ENCODE peak calls at places on chromosomes 11 and 22, in five cellular contexts. One of them, this sample, is unnamed.

GRCh38 chr11:67271212-67271547 is 4.9 kb downstream of the GRK2 start:
- DNase-seq in GM12865: no peak
- DNase-seq in glutamatergic neuron: no peak
- DNase-seq in ascending aorta: peak; percentile 18
- DNase-seq in AG10803: no peak
- DNase-seq in this sample: no peak

GRCh38 chr11:67290801-67291200 is 1.7 kb downstream of the ANKRD13D start:
- DNase-seq in GM12865: no peak
- DNase-seq in glutamatergic neuron: no peak
- DNase-seq in ascending aorta: no peak
- DNase-seq in AG10803: peak; percentile 68
- DNase-seq in this sample: peak; percentile 36

GRCh38 chr22:29716814-29717213 is 3.0 kb upstream of the CABP7 start:
- DNase-seq in GM12865: peak; percentile 54
- DNase-seq in glutamatergic neuron: no peak
- DNase-seq in ascending aorta: no peak
- DNase-seq in AG10803: peak; percentile 65
- DNase-seq in this sample: peak; percentile 74

GRCh38 chr11:129698212-129698611 is 117.4 kb upstream of the TMEM45B start:
- DNase-seq in GM12865: no peak
- DNase-seq in glutamatergic neuron: no peak
- DNase-seq in ascending aorta: no peak
- DNase-seq in AG10803: no peak
- DNase-seq in this sample: no peak

GRCh38 chr22:40634119-40634903 is 2.2 kb downstream of the MRTFA start:
- DNase-seq in GM12865: no peak
- DNase-seq in glutamatergic neuron: no peak
- DNase-seq in ascending aorta: no peak
- DNase-seq in AG10803: peak; percentile 15
- DNase-seq in this sample: no peak

GRCh38 chr22:20807315-20807752 is 33.4 kb downstream of the SERPIND1 start:
- DNase-seq in GM12865: no peak
- DNase-seq in glutamatergic neuron: no peak
- DNase-seq in ascending aorta: peak; percentile 42
- DNase-seq in AG10803: peak; percentile 96
- DNase-seq in this sample: peak; percentile 27

GRCh38 chr11:95267814-95268213 is 36.8 kb upstream of the SESN3 start:
- DNase-seq in GM12865: no peak
- DNase-seq in glutamatergic neuron: no peak
- DNase-seq in ascending aorta: no peak
- DNase-seq in AG10803: no peak
- DNase-seq in this sample: no peak

GRCh38 chr11:17366491-17366890 is 14.9 kb downstream of the NCR3LG1 start:
- DNase-seq in GM12865: no peak
- DNase-seq in glutamatergic neuron: no peak
- DNase-seq in ascending aorta: no peak
- DNase-seq in AG10803: no peak
- DNase-seq in this sample: no peak

GRCh38 chr11:65329503-65329902 is 4.1 kb upstream of the DPF2 start:
- DNase-seq in GM12865: no peak
- DNase-seq in glutamatergic neuron: no peak
- DNase-seq in ascending aorta: no peak
- DNase-seq in AG10803: no peak
- DNase-seq in this sample: no peak

GRCh38 chr22:35140879-35141745 is 75.2 kb downstream of the ISX start:
- DNase-seq in GM12865: peak; percentile 83
- DNase-seq in glutamatergic neuron: no peak
- DNase-seq in ascending aorta: no peak
- DNase-seq in AG10803: no peak
- DNase-seq in this sample: no peak

GRCh38 chr11:58912124-58912523 is 27.2 kb upstream of the GLYATL1 start:
- DNase-seq in GM12865: no peak
- DNase-seq in glutamatergic neuron: no peak
- DNase-seq in ascending aorta: no peak
- DNase-seq in AG10803: no peak
- DNase-seq in this sample: no peak

GRCh38 chr11:120090411-120090810 is 47.5 kb downstream of the TRIM29 start:
- DNase-seq in GM12865: no peak
- DNase-seq in glutamatergic neuron: no peak
- DNase-seq in ascending aorta: no peak
- DNase-seq in AG10803: no peak
- DNase-seq in this sample: no peak

GRCh38 chr22:35688913-35689675 is 28.6 kb upstream of the APOL5 start:
- DNase-seq in GM12865: no peak
- DNase-seq in glutamatergic neuron: no peak
- DNase-seq in ascending aorta: no peak
- DNase-seq in AG10803: no peak
- DNase-seq in this sample: no peak

GRCh38 chr11:61955416-61956135 is 5.4 kb downstream of the BEST1 start:
- DNase-seq in GM12865: no peak
- DNase-seq in glutamatergic neuron: peak; percentile 46
- DNase-seq in ascending aorta: peak; percentile 65
- DNase-seq in AG10803: peak; percentile 21
- DNase-seq in this sample: no peak

GRCh38 chr22:31135706-31136105 is 4.6 kb downstream of the PLA2G3 start:
- DNase-seq in GM12865: no peak
- DNase-seq in glutamatergic neuron: no peak
- DNase-seq in ascending aorta: no peak
- DNase-seq in AG10803: no peak
- DNase-seq in this sample: no peak

GRCh38 chr11:65503923-65504670 is 5.3 kb downstream of the MALAT1 start:
- DNase-seq in GM12865: no peak
- DNase-seq in glutamatergic neuron: no peak
- DNase-seq in ascending aorta: no peak
- DNase-seq in AG10803: peak; percentile 71
- DNase-seq in this sample: no peak

GRCh38 chr11:70063555-70063954 is 14.6 kb upstream of the ANO1 start:
- DNase-seq in GM12865: no peak
- DNase-seq in glutamatergic neuron: no peak
- DNase-seq in ascending aorta: no peak
- DNase-seq in AG10803: no peak
- DNase-seq in this sample: no peak

GRCh38 chr22:50314455-50315288 is 7.2 kb upstream of the PLXNB2 start:
- DNase-seq in GM12865: peak; percentile 96
- DNase-seq in glutamatergic neuron: peak; percentile 21
- DNase-seq in ascending aorta: no peak
- DNase-seq in AG10803: no peak
- DNase-seq in this sample: no peak

GRCh38 chr11:132352497-132352896 is 982.1 kb downstream of the NTM start:
- DNase-seq in GM12865: no peak
- DNase-seq in glutamatergic neuron: no peak
- DNase-seq in ascending aorta: no peak
- DNase-seq in AG10803: no peak
- DNase-seq in this sample: no peak

GRCh38 chr11:114346709-114347141 is 50.5 kb downstream of the NNMT start:
- DNase-seq in GM12865: no peak
- DNase-seq in glutamatergic neuron: no peak
- DNase-seq in ascending aorta: no peak
- DNase-seq in AG10803: no peak
- DNase-seq in this sample: no peak

GRCh38 chr11:100739636-100740035 is 52.5 kb downstream of the ARHGAP42 start:
- DNase-seq in GM12865: no peak
- DNase-seq in glutamatergic neuron: no peak
- DNase-seq in ascending aorta: no peak
- DNase-seq in AG10803: peak; percentile 78
- DNase-seq in this sample: peak; percentile 90

GRCh38 chr22:44446483-44446882 is 51.5 kb downstream of the RTL6 start:
- DNase-seq in GM12865: no peak
- DNase-seq in glutamatergic neuron: no peak
- DNase-seq in ascending aorta: no peak
- DNase-seq in AG10803: no peak
- DNase-seq in this sample: no peak

GRCh38 chr11:72684236-72684912 is 10.2 kb upstream of the PDE2A start:
- DNase-seq in GM12865: peak; percentile 71
- DNase-seq in glutamatergic neuron: peak; percentile 81
- DNase-seq in ascending aorta: peak; percentile 79
- DNase-seq in AG10803: peak; percentile 60
- DNase-seq in this sample: no peak

GRCh38 chr11:46489668-46490560 is 98.3 kb upstream of the CHRM4 start:
- DNase-seq in GM12865: peak; percentile 74
- DNase-seq in glutamatergic neuron: peak; percentile 29
- DNase-seq in ascending aorta: no peak
- DNase-seq in AG10803: peak; percentile 43
- DNase-seq in this sample: peak; percentile 51

GRCh38 chr11:34266090-34266912 is 91.5 kb downstream of the ABTB2 start:
- DNase-seq in GM12865: no peak
- DNase-seq in glutamatergic neuron: no peak
- DNase-seq in ascending aorta: peak; percentile 83
- DNase-seq in AG10803: peak; percentile 95
- DNase-seq in this sample: peak; percentile 94

GRCh38 chr11:63212742-63213141 is 30.7 kb downstream of the SLC22A25 start:
- DNase-seq in GM12865: peak; percentile 13
- DNase-seq in glutamatergic neuron: no peak
- DNase-seq in ascending aorta: no peak
- DNase-seq in AG10803: peak; percentile 7
- DNase-seq in this sample: no peak

GRCh38 chr22:31248138-31248745 is 36.1 kb downstream of the LIMK2 start:
- DNase-seq in GM12865: no peak
- DNase-seq in glutamatergic neuron: peak; percentile 72
- DNase-seq in ascending aorta: peak; percentile 87
- DNase-seq in AG10803: peak; percentile 89
- DNase-seq in this sample: peak; percentile 81

GRCh38 chr11:70399681-70400112 is 1.4 kb downstream of the CTTN start:
- DNase-seq in GM12865: no peak
- DNase-seq in glutamatergic neuron: no peak
- DNase-seq in ascending aorta: peak; percentile 94
- DNase-seq in AG10803: peak; percentile 95
- DNase-seq in this sample: peak; percentile 90

GRCh38 chr11:69642913-69643632 is 2.1 kb downstream of the CCND1 start:
- DNase-seq in GM12865: peak; percentile 80
- DNase-seq in glutamatergic neuron: peak; percentile 90
- DNase-seq in ascending aorta: peak; percentile 86
- DNase-seq in AG10803: peak; percentile 77
- DNase-seq in this sample: peak; percentile 60

GRCh38 chr11:131108780-131109179 is 192.5 kb upstream of the SNX19 start:
- DNase-seq in GM12865: no peak
- DNase-seq in glutamatergic neuron: no peak
- DNase-seq in ascending aorta: no peak
- DNase-seq in AG10803: peak; percentile 79
- DNase-seq in this sample: no peak
- TF ChIP-seq CTCF in GM12865: no peak
- TF ChIP-seq CTCF in glutamatergic neuron: no peak
- TF ChIP-seq CTCF in ascending aorta: no peak
- TF ChIP-seq CTCF in AG10803: no peak
- TF ChIP-seq CTCF in this sample: no peak

GRCh38 chr11:11155962-11156815 is 196.9 kb downstream of the CSNK2A3 start:
- DNase-seq in GM12865: peak; percentile 54
- DNase-seq in glutamatergic neuron: peak; percentile 45
- DNase-seq in ascending aorta: no peak
- DNase-seq in AG10803: no peak
- DNase-seq in this sample: no peak

GRCh38 chr11:11152877-11153276 is 200.2 kb downstream of the CSNK2A3 start:
- DNase-seq in GM12865: no peak
- DNase-seq in glutamatergic neuron: no peak
- DNase-seq in ascending aorta: no peak
- DNase-seq in AG10803: no peak
- DNase-seq in this sample: no peak

DNA sequence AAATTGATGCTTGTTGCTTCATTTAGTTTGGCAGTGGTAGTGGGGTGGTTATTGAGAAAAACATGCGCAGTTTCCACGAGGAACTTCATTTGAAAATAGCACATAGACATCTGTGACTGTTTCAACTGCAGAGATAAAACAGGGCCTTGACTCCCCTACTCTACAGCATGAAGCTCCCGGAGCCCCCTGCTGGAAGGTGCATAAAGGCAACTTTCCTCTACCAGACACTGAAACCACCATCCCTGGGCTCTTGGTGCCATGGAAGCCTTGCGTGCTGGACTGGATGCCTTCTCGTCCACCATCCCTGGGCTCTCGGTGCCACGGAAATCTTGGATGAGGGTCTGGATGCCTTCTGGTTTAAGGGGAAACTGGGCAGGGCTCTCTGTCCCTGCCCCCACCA is 195.8 kb downstream of the CSNK2A3 start:
- DNase-seq in GM12865: peak; percentile 56
- DNase-seq in glutamatergic neuron: peak; percentile 60
- DNase-seq in ascending aorta: no peak
- DNase-seq in AG10803: peak; percentile 11
- DNase-seq in this sample: no peak
- TF ChIP-seq CTCF in GM12865: peak; percentile 45
- TF ChIP-seq CTCF in glutamatergic neuron: peak; percentile 39
- TF ChIP-seq CTCF in ascending aorta: no peak
- TF ChIP-seq CTCF in AG10803: peak; percentile 44
- TF ChIP-seq CTCF in this sample: peak; percentile 51

GRCh38 chr11:76783294-76783900 is at the start of gene TSKU:
- DNase-seq in GM12865: no peak
- DNase-seq in glutamatergic neuron: peak; percentile 76
- DNase-seq in ascending aorta: peak; percentile 77
- DNase-seq in AG10803: no peak
- DNase-seq in this sample: no peak
- TF ChIP-seq CTCF in GM12865: no peak
- TF ChIP-seq CTCF in glutamatergic neuron: no peak
- TF ChIP-seq CTCF in ascending aorta: no peak
- TF ChIP-seq CTCF in AG10803: no peak
- TF ChIP-seq CTCF in this sample: no peak

DNA sequence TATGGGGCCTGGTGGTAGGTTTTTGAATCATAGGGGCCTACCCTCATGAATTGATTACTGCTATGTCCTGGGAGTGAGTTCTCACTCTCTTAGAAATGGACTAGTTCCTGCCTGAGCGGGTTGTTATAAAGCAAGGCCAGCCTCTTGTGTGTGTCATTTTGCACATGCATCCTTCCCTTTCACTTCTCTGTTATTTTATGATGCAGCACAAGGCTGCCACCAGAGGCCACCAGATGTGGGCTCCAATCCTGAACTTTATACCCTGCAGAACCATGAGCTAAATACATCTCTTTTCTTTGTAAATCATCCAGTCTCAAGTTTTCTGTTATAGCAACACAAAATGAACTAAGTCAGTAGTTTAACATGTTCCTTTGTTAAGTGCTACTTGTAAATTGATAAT is 251.4 kb downstream of the BLID start:
- DNase-seq in GM12865: no peak
- DNase-seq in glutamatergic neuron: no peak
- DNase-seq in ascending aorta: no peak
- DNase-seq in AG10803: no peak
- DNase-seq in this sample: no peak
- TF ChIP-seq CTCF in GM12865: no peak
- TF ChIP-seq CTCF in glutamatergic neuron: no peak
- TF ChIP-seq CTCF in ascending aorta: no peak
- TF ChIP-seq CTCF in AG10803: no peak
- TF ChIP-seq CTCF in this sample: no peak

This sample was measured in astrocyte of the cerebellum.